ENCODE peak calls at places on chromosomes 16 and 17, in ten cellular contexts. O is effector memory CD4-positive, alpha-beta T cell; Q is A549; P is PC-9; X is substantia nigra; K is A673; Z is IMR-90; D is cardiac muscle cell; W is fibroblast of lung; Y is transverse colon. M is an unnamed sample.

GRCh38 chr16:57284206-57284951 is at the start of gene PLLP:
- DNase-seq in O (peak), Q (peak), P (no peak), X (peak), K (peak), Z (peak), D (peak), W (peak), Y (peak), M (peak)

GRCh38 chr16:89278441-89279240 is 61.1 kb downstream of the ZNF778 start:
- DNase-seq in O (no peak), Q (no peak), P (no peak), X (no peak), K (no peak), Z (no peak), D (no peak), W (no peak), Y (no peak), M (no peak)

GRCh38 chr17:64036198-64036922 is 15.9 kb upstream of the ICAM2 start:
- DNase-seq in O (no peak), Q (no peak), P (no peak), X (no peak), K (no peak), Z (no peak), D (no peak), W (no peak), Y (no peak), M (no peak)

GRCh38 chr17:29682054-29682453 is 59.3 kb upstream of the CORO6 start:
- DNase-seq in O (no peak), Q (no peak), P (no peak), X (no peak), K (peak), Z (no peak), D (no peak), W (no peak), Y (no peak), M (no peak)

GRCh38 chr17:12979826-12980500 is 37.9 kb downstream of the ELAC2 start:
- DNase-seq in O (no peak), Q (no peak), P (no peak), X (no peak), K (no peak), Z (peak), D (peak), W (peak), Y (no peak), M (no peak)

GRCh38 chr17:29587591-29587990 is 1.9 kb downstream of the GIT1 start:
- DNase-seq in O (no peak), Q (no peak), P (no peak), X (no peak), K (no peak), Z (no peak), D (no peak), W (no peak), Y (no peak), M (no peak)

GRCh38 chr17:43562679-43563146 is 16.6 kb upstream of the ETV4 start:
- DNase-seq in O (no peak), Q (no peak), P (no peak), X (no peak), K (peak), Z (no peak), D (no peak), W (no peak), Y (no peak), M (no peak)

GRCh38 chr16:87950765-87951549 is at the start of gene BANP:
- DNase-seq in O (peak), Q (peak), P (peak), X (peak), K (peak), Z (peak), D (peak), W (peak), Y (peak), M (peak)

GRCh38 chr17:76265624-76266243 is 586 bp downstream of the UBALD2 start:
- DNase-seq in O (peak), Q (no peak), P (no peak), X (no peak), K (peak), Z (peak), D (peak), W (peak), Y (peak), M (no peak)

GRCh38 chr16:18055411-18055916 is 281.1 kb downstream of the NPIPA8 start:
- DNase-seq in O (no peak), Q (no peak), P (no peak), X (no peak), K (no peak), Z (no peak), D (no peak), W (no peak), Y (no peak), M (no peak)

GRCh38 chr17:39151680-39152058 is 232 bp upstream of the PLXDC1 start:
- DNase-seq in O (no peak), Q (no peak), P (no peak), X (no peak), K (no peak), Z (no peak), D (no peak), W (no peak), Y (no peak), M (no peak)

GRCh38 chr17:39767147-39767546 is 29.4 kb downstream of the GRB7 start:
- DNase-seq in O (no peak), Q (no peak), P (no peak), X (no peak), K (no peak), Z (no peak), D (no peak), W (no peak), Y (no peak), M (no peak)

GRCh38 chr17:72931163-72931562 is 161.3 kb downstream of the SLC39A11 start:
- DNase-seq in O (no peak), Q (no peak), P (no peak), X (no peak), K (no peak), Z (no peak), D (no peak), W (no peak), Y (no peak), M (no peak)

GRCh38 chr16:52547001-52547833 is at the start of gene TOX3:
- DNase-seq in O (no peak), Q (no peak), P (no peak), X (no peak), K (peak), Z (no peak), D (no peak), W (no peak), Y (peak), M (no peak)

DNA sequence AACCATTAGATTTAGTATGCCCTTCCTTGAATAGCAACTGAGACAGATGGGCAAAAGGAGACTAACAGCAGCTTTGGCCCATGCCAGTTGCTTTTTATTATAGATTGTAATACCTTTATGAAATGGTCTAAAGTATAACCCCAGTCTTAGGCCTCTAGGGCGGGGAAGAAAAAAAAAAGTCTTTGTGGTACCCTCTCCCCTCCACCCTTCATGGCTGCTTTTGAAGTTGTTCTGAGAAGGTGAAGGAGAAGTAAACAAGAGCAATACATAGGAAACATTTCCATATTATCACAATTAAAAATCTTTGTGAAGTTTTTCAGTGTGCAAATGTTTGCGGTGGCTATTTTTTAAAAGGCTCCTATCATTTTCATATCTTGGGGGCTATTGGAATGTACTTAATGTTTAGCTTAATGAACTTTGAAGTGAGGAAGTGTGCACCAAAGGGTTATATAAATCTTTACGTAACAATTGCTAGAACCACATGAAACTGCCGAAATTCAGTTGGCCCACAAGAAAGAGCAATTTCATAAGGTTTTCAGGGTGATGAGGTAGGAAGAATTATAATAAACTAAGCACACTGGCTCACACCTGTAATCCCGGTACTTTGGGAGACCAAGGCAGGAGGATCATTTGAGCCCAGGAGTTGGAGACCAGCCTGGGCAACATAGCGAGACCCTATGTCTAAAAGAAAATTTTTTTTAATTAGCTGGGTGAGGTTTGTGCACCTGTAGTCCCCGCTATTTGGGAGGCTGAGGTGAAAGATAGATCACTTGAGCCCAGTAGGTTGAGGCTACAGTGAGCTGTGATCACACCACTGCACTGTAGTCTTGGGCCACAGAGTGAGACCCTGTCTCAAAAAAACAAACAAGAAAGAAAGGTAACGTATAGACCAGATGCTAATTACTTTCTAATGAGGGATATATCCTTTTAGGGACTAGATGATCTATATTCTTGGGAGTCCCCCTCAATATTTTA is 7.8 kb downstream of the NOL11 start:
- DNase-seq in O (no peak), Q (no peak), P (no peak), X (no peak), K (no peak), Z (no peak), D (no peak), W (no peak), Y (no peak), M (no peak)
- H3K27ac ChIP-seq in O (peak), Q (no peak), P (no peak), X (no peak), K (no peak), Z (no peak), D (no peak), W (no peak), Y (no peak), M (no peak)

GRCh38 chr16:11049396-11050059 is 105.2 kb downstream of the CLEC16A start:
- DNase-seq in O (no peak), Q (peak), P (peak), X (no peak), K (no peak), Z (no peak), D (no peak), W (no peak), Y (no peak), M (no peak)

GRCh38 chr16:11047939-11048500 is 103.7 kb downstream of the CLEC16A start:
- DNase-seq in O (no peak), Q (no peak), P (no peak), X (no peak), K (no peak), Z (no peak), D (no peak), W (no peak), Y (no peak), M (no peak)

GRCh38 chr16:11045441-11045840 is 101.1 kb downstream of the CLEC16A start:
- DNase-seq in O (no peak), Q (no peak), P (no peak), X (no peak), K (no peak), Z (no peak), D (no peak), W (no peak), Y (no peak), M (no peak)

GRCh38 chr16:11045846-11046245 is 101.5 kb downstream of the CLEC16A start:
- DNase-seq in O (no peak), Q (no peak), P (no peak), X (no peak), K (no peak), Z (peak), D (peak), W (peak), Y (no peak), M (no peak)

GRCh38 chr16:11047057-11047456 is 102.7 kb downstream of the CLEC16A start:
- DNase-seq in O (no peak), Q (no peak), P (no peak), X (no peak), K (peak), Z (peak), D (peak), W (peak), Y (no peak), M (no peak)
- H3K27ac ChIP-seq in O (no peak), Q (no peak), P (no peak), X (no peak), K (peak), Z (peak), D (no peak), W (peak), Y (no peak), M (no peak)

GRCh38 chr16:65727534-65728137 is 605.8 kb upstream of the CDH11 start:
- DNase-seq in O (no peak), Q (no peak), P (no peak), X (no peak), K (no peak), Z (no peak), D (no peak), W (no peak), Y (no peak), M (no peak)
- H3K27ac ChIP-seq in O (no peak), Q (no peak), P (no peak), X (no peak), K (no peak), Z (no peak), D (no peak), W (no peak), Y (no peak), M (no peak)

GRCh38 chr17:4859816-4860625 is 26.9 kb downstream of the MINK1 start:
- DNase-seq in O (no peak), Q (no peak), P (no peak), X (no peak), K (no peak), Z (no peak), D (peak), W (no peak), Y (no peak), M (peak)
- H3K27ac ChIP-seq in O (no peak), Q (no peak), P (no peak), X (peak), K (no peak), Z (no peak), D (no peak), W (no peak), Y (no peak), M (peak)

DNA sequence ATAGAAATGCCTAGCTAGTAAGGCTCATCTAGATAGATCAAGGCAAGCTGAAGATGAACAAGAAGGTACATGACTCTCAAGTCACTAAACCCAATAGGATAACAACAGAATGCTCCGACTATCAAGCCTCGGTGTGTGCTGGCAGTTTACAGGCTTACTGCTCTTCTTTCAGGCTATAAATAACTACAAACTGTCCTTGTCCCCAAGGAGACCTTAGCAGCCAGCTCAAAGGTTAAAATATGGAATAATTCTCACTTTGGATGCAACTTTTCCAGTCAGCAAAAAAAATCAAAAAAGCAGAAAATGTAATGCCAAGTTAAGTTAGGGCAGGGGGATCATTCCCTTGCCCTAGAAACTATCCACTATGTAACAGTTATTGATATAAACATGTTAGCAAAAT is 44.6 kb downstream of the SPOP start:
- DNase-seq in O (no peak), Q (no peak), P (no peak), X (no peak), K (no peak), Z (no peak), D (no peak), W (no peak), Y (no peak), M (no peak)
- H3K27ac ChIP-seq in O (no peak), Q (no peak), P (no peak), X (no peak), K (no peak), Z (no peak), D (peak), W (no peak), Y (peak), M (peak)

GRCh38 chr16:19238386-19238785 is 47.1 kb upstream of the CLEC19A start:
- DNase-seq in O (no peak), Q (no peak), P (no peak), X (no peak), K (no peak), Z (no peak), D (no peak), W (no peak), Y (no peak), M (no peak)

GRCh38 chr16:19236561-19236960 is 49.0 kb upstream of the CLEC19A start:
- DNase-seq in O (no peak), Q (peak), P (peak), X (no peak), K (no peak), Z (no peak), D (no peak), W (no peak), Y (peak), M (no peak)

GRCh38 chr16:19232988-19233387 is 52.5 kb upstream of the CLEC19A start:
- DNase-seq in O (no peak), Q (no peak), P (no peak), X (no peak), K (no peak), Z (no peak), D (no peak), W (no peak), Y (no peak), M (no peak)

GRCh38 chr16:19235886-19236285 is 49.6 kb upstream of the CLEC19A start:
- DNase-seq in O (no peak), Q (no peak), P (no peak), X (no peak), K (no peak), Z (no peak), D (no peak), W (no peak), Y (no peak), M (no peak)

DNA sequence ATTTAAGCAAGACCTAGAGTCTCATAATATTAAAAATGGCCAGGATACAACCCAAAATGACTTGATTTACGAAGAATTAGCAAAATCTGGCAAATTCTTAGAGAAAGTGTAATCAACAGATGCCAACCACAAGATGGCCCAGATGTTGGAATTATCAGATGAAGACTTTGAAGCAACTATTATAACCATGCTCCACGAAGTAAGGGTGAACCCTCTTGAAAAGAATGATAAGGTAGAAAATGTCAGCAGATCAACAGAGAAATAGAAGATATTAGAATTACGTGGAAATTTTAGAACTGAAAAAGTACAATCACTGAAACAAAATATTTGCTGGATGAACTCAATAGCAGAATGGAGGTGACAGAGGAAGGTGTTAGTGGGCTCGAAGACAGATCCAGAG is 50.1 kb upstream of the CLEC19A start:
- DNase-seq in O (no peak), Q (no peak), P (no peak), X (no peak), K (no peak), Z (no peak), D (no peak), W (no peak), Y (no peak), M (no peak)
- H3K27ac ChIP-seq in O (no peak), Q (no peak), P (peak), X (no peak), K (no peak), Z (no peak), D (no peak), W (no peak), Y (peak), M (no peak)

GRCh38 chr17:17913695-17914332 is 58.4 kb downstream of the TOM1L2 start:
- DNase-seq in O (no peak), Q (peak), P (peak), X (no peak), K (peak), Z (peak), D (peak), W (peak), Y (peak), M (peak)
- H3K27ac ChIP-seq in O (no peak), Q (peak), P (peak), X (no peak), K (peak), Z (peak), D (no peak), W (peak), Y (peak), M (no peak)

DNA sequence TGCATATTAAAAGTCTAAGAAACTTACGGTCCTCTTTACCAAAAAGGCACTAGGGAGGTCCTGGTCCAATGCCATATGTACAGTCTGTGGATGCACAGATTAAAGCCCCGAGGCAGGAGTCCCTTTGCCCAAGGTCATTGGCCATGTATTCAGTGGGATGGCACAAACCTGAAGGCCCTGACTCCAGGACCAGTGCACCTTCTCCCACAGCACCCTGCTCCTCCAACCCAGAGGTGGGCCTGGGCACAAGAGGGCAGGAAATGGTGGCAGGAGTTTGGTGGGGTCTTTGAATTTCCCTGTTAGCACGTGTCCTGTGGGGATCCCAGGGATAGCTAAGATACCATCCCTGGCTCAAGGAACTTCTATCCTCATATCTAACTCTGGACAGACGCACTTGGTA is 28.5 kb downstream of the TLE7 start:
- DNase-seq in O (no peak), Q (no peak), P (no peak), X (no peak), K (no peak), Z (no peak), D (no peak), W (no peak), Y (no peak), M (no peak)
- H3K27ac ChIP-seq in O (no peak), Q (no peak), P (no peak), X (no peak), K (no peak), Z (no peak), D (no peak), W (no peak), Y (no peak), M (no peak)

GRCh38 chr16:67215690-67216089 is 11.2 kb upstream of the TMEM208 start:
- DNase-seq in O (no peak), Q (no peak), P (no peak), X (no peak), K (no peak), Z (no peak), D (no peak), W (no peak), Y (no peak), M (no peak)

GRCh38 chr16:67213197-67214019 is 13.5 kb upstream of the TMEM208 start:
- DNase-seq in O (no peak), Q (no peak), P (no peak), X (no peak), K (no peak), Z (no peak), D (no peak), W (no peak), Y (no peak), M (no peak)

GRCh38 chr16:67211674-67212073 is 12.7 kb downstream of the ELMO3 start:
- DNase-seq in O (no peak), Q (no peak), P (no peak), X (no peak), K (no peak), Z (no peak), D (no peak), W (no peak), Y (no peak), M (no peak)

GRCh38 chr16:67212766-67213165 is 13.8 kb downstream of the ELMO3 start:
- DNase-seq in O (no peak), Q (no peak), P (peak), X (no peak), K (no peak), Z (no peak), D (no peak), W (no peak), Y (no peak), M (no peak)

GRCh38 chr16:67216612-67217490 is 10.1 kb upstream of the TMEM208 start:
- DNase-seq in O (no peak), Q (no peak), P (no peak), X (no peak), K (no peak), Z (no peak), D (peak), W (no peak), Y (no peak), M (no peak)
- H3K27ac ChIP-seq in O (no peak), Q (no peak), P (no peak), X (no peak), K (no peak), Z (no peak), D (no peak), W (no peak), Y (peak), M (no peak)

GRCh38 chr17:56679767-56680422 is 86.4 kb downstream of the NOG start:
- DNase-seq in O (no peak), Q (no peak), P (peak), X (no peak), K (no peak), Z (no peak), D (no peak), W (peak), Y (no peak), M (no peak)
- H3K27ac ChIP-seq in O (no peak), Q (no peak), P (peak), X (no peak), K (no peak), Z (no peak), D (no peak), W (no peak), Y (no peak), M (no peak)